ENCODE peak calls at places on chromosomes 3 and 15, in six cellular contexts. X is HCT116, U is GM23338, T is osteoblast, D is A549, O is neuronal stem cell. C is an unnamed sample.

GRCh38 chr3:127750226-127751031 is 71.9 kb downstream of the MGLL start:
- DNase-seq in U (no peak), X (no peak), T (peak; percentile 91), O (no peak), D (no peak), C (no peak)

GRCh38 chr3:192409838-192410683 is 317.3 kb downstream of the FGF12 start:
- DNase-seq in D (peak; percentile 45), X (no peak), U (peak; percentile 72), O (peak; percentile 43), T (peak; percentile 68), C (peak; percentile 40)

GRCh38 chr3:49716691-49717538 is 2.6 kb downstream of the AMIGO3 start:
- DNase-seq in T (peak; percentile 48), X (no peak), U (no peak), O (no peak), D (no peak), C (no peak)

GRCh38 chr15:58752716-58753115 is 3.2 kb upstream of the ADAM10 start:
- DNase-seq in O (no peak), D (no peak), T (no peak), U (no peak), X (no peak), C (no peak)

GRCh38 chr15:64131547-64131946 is 20.0 kb upstream of the SNX22 start:
- DNase-seq in T (no peak), X (no peak), O (no peak), U (no peak), D (no peak), C (no peak)

GRCh38 chr3:182796310-182796709 is 3.0 kb downstream of the ATP11B start:
- DNase-seq in D (no peak), U (no peak), X (no peak), O (no peak), T (no peak), C (no peak)

GRCh38 chr15:43277901-43278300 is 11.2 kb upstream of the TGM5 start:
- DNase-seq in O (no peak), U (no peak), T (no peak), D (no peak), X (no peak), C (no peak)

GRCh38 chr3:66396161-66396760 is 104.6 kb downstream of the LRIG1 start:
- DNase-seq in U (no peak), O (no peak), T (no peak), X (no peak), D (no peak), C (no peak)

GRCh38 chr15:86333819-86334218 is 254.1 kb downstream of the AGBL1 start:
- DNase-seq in O (no peak), X (no peak), T (no peak), D (no peak), U (no peak), C (no peak)

GRCh38 chr15:66452971-66453580 is 44.5 kb downstream of the SNAPC5 start:
- DNase-seq in X (no peak), T (no peak), O (no peak), D (no peak), U (no peak), C (no peak)

GRCh38 chr3:126852536-126852935 is 130.4 kb upstream of the PLXNA1 start:
- DNase-seq in U (peak; percentile 62), D (no peak), T (no peak), O (no peak), X (no peak), C (no peak)

GRCh38 chr3:106582151-106582550 is 713.3 kb upstream of the CBLB start:
- DNase-seq in T (no peak), D (no peak), U (no peak), X (no peak), O (no peak), C (no peak)

GRCh38 chr3:56347219-56347871 is 120.9 kb downstream of the ERC2 start:
- DNase-seq in U (peak; percentile 96), D (peak; percentile 14), O (peak; percentile 30), X (no peak), T (no peak), C (peak; percentile 24)

GRCh38 chr3:28856796-28857195 is 424.1 kb upstream of the RBMS3 start:
- DNase-seq in T (no peak), X (no peak), U (no peak), O (no peak), D (no peak), C (peak; percentile 6)

GRCh38 chr3:78823859-78824258 is 943.9 kb downstream of the ROBO1 start:
- DNase-seq in D (peak; percentile 57), T (no peak), U (no peak), X (no peak), O (no peak), C (no peak)

GRCh38 chr3:195044411-195044810 is 226.5 kb downstream of the XXYLT1 start:
- DNase-seq in U (no peak), O (no peak), T (no peak), X (no peak), D (no peak), C (no peak)

GRCh38 chr3:122975163-122975923 is 52.2 kb downstream of the SEMA5B start:
- DNase-seq in O (no peak), X (no peak), D (no peak), U (no peak), T (peak; percentile 94), C (no peak)

GRCh38 chr3:196274585-196274984 is 12.9 kb downstream of the PCYT1A start:
- DNase-seq in X (no peak), D (no peak), U (no peak), T (no peak), O (no peak), C (no peak)

GRCh38 chr3:69445498-69445897 is 59.6 kb upstream of the FRMD4B start:
- DNase-seq in T (no peak), D (no peak), O (no peak), X (no peak), U (no peak), C (no peak)
- H3K4me2 ChIP-seq in T (peak overlapping the region; percentile 86), D (no peak overlapping the region), O (no peak overlapping the region), X (no peak overlapping the region), U (no peak overlapping the region), C (no peak overlapping the region)

DNA sequence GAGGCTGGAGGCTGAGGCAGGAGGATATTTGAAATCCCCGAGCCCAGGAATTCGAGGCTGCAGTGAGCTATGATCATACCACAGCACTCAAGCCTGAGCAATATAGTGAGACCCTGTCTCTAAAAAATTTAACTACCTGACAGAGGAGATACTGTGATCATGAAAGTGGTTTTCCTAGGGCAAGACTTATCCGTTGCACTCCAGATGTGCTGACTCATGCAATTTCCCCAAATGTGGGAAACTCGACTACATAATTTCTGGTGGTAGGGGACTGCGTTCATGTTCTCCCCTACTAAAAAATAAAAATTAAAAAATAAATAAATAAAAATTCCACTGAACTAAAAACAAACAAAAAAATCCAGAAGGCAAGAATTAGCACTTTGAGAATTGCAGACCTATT is 271.7 kb downstream of the SHQ1 start:
- DNase-seq in D (no peak), U (no peak), O (no peak), T (no peak), X (no peak), C (no peak)
- H3K4me3 ChIP-seq in D (no peak overlapping the region), U (no peak overlapping the region), O (no peak overlapping the region), T (no peak overlapping the region), X (no peak overlapping the region), C (no peak overlapping the region)

DNA sequence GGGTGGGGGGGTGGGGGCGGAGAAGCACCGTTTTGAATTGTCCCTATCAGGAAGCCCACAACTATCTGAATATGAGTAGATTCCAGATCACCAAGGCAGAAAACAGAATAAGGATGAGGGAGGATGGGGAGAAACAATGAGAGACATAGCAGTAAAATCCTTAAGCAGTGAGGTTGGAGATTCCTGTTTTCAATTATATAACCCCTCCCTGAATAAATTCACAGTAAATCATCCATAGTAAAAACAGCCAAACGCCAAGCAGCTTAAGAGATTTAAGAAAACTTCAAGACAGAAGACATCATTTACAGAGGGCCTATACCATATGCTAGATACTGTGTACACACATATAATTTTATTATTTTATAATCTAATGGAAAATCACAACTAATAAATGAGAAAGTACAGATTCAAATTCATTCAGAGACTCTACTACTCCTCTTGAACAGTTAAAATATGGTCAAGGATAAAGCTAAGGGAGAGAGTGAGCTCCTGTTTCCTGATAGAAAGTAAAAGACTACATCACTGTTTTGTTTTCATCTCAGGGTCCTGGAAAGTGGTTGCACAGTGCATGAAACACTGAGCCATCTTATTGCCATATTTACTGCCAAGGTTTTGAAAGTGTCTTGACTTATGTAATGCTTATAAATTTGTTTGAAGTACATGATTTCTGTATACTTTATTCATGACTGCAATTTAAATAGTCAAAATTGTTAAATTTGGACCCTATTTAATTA is 141.6 kb downstream of the TBL1XR1 start:
- DNase-seq in X (no peak), O (no peak), U (no peak), T (peak; percentile 13), D (no peak), C (no peak)
- H3K4me2 ChIP-seq in X (no peak overlapping the region), O (no peak overlapping the region), U (no peak overlapping the region), T (no peak overlapping the region), D (no peak overlapping the region), C (no peak overlapping the region)

GRCh38 chr3:54222318-54222717 is 100.0 kb downstream of the CACNA2D3 start:
- DNase-seq in D (peak; percentile 24), U (no peak), X (no peak), O (no peak), T (no peak), C (no peak)
- H3K4me3 ChIP-seq in D (no peak overlapping the region), U (no peak overlapping the region), X (no peak overlapping the region), O (no peak overlapping the region), T (no peak overlapping the region), C (no peak overlapping the region)

DNA sequence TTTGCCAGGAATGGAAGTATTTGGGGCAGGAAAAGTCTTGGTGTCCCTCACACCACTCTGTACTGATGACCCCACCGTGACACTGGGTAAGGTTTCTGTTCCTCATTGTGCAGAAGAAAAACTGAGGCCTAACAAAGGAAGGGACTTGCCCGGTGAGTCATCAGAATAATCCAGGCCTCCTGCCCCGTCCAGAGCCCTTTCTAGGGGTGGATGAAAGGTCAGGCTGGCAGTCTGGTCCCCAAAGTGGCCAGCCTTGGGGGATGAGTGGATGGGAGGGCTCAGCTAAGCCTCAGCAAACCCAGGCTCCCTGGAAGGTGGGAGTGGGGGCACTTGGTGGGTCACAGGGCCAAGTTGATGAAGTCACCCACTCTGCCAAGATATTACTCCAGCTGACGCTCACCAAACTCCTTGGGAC is 2.3 kb upstream of the DNAH1 start:
- DNase-seq in T (peak; percentile 95), D (peak; percentile 33), U (no peak), O (no peak), X (no peak), C (peak; percentile 78)
- H3K4me2 ChIP-seq in T (no peak overlapping the region), D (peak overlapping the region; percentile 56), U (no peak overlapping the region), O (no peak overlapping the region), X (peak overlapping the region; percentile 67), C (peak overlapping the region; percentile 5)

DNA sequence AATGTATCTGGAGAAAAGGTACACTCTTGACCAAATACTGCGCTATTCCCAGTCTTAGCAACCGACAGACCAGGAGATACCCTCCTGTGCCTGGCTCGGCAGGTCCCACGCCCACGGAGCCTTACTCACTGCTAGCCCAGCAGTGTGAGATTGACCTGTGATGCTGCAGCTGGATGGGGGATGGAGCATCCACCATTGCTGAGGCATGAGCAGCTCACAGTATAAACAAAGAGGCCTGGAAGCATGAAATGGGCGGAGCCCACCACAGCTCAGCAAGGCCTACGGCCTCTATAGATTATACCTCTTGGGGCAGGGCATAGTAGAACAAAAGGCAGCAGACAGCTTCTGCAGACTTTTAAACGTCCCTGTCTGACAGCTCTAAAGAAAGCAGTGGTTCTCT is 160.4 kb downstream of the ANXA2 start:
- DNase-seq in T (no peak), X (no peak), U (no peak), O (no peak), D (no peak), C (no peak)
- H3K4me3 ChIP-seq in T (no peak overlapping the region), X (no peak overlapping the region), U (no peak overlapping the region), O (no peak overlapping the region), D (no peak overlapping the region), C (no peak overlapping the region)